ENCODE peak calls at places on chromosome 19, in four cellular contexts. Z, B, G and Q are unnamed samples.

GRCh38 chr19:2426661-2427322 is 594 bp downstream of the TIMM13 start:
- DNase-seq in Z (peak; percentile 51), B (no peak), G (peak; percentile 50), Q (peak; percentile 58)

GRCh38 chr19:48489608-48490216 is 20.5 kb downstream of the CYTH2 start:
- DNase-seq in Z (peak; percentile 70), B (no peak), G (peak; percentile 77), Q (peak; percentile 86)

GRCh38 chr19:29121684-29122083 is 91.3 kb downstream of the UQCRFS1 start:
- DNase-seq in Z (no peak), B (peak; percentile 65), G (no peak), Q (no peak)

GRCh38 chr19:1280588-1281269 is 4.9 kb upstream of the EFNA2 start:
- DNase-seq in Z (no peak), B (no peak), G (no peak), Q (no peak)

GRCh38 chr19:2412449-2412848 is 14.9 kb downstream of the TIMM13 start:
- DNase-seq in Z (no peak), B (no peak), G (no peak), Q (no peak)

GRCh38 chr19:49441210-49441959 is at the start of gene SLC17A7:
- DNase-seq in Z (no peak), B (peak; percentile 82), G (peak; percentile 30), Q (peak; percentile 41)

GRCh38 chr19:14366529-14366928 is 14.7 kb upstream of the ADGRE5 start:
- DNase-seq in Z (peak; percentile 53), B (no peak), G (peak; percentile 82), Q (peak; percentile 95)

GRCh38 chr19:47228168-47228936 is 2.6 kb downstream of the BBC3 start:
- DNase-seq in Z (peak; percentile 43), B (peak; percentile 76), G (no peak), Q (peak; percentile 51)

GRCh38 chr19:46101293-46101692 is 23.2 kb downstream of the IGFL3 start:
- DNase-seq in Z (no peak), B (no peak), G (no peak), Q (no peak)

GRCh38 chr19:49333426-49334288 is 1.5 kb upstream of the CD37 start:
- DNase-seq in Z (no peak), B (peak; percentile 64), G (peak; percentile 62), Q (peak; percentile 36)

GRCh38 chr19:28377077-28377476 is 835.9 kb downstream of the UQCRFS1 start:
- DNase-seq in Z (no peak), B (no peak), G (peak; percentile 22), Q (no peak)

GRCh38 chr19:4083677-4084546 is 17.2 kb upstream of the ZBTB7A start:
- DNase-seq in Z (no peak), B (no peak), G (peak; percentile 40), Q (peak; percentile 73)

GRCh38 chr19:33409035-33409434 is 35.5 kb downstream of the CEBPG start:
- DNase-seq in Z (no peak), B (no peak), G (no peak), Q (no peak)

GRCh38 chr19:44626067-44626624 is 12.8 kb downstream of the IGSF23 start:
- DNase-seq in Z (peak; percentile 53), B (no peak), G (no peak), Q (no peak)

GRCh38 chr19:38839816-38840582 is 8.4 kb upstream of the ECH1 start:
- DNase-seq in Z (no peak), B (no peak), G (no peak), Q (no peak)
- H3K27ac ChIP-seq in Z (no peak overlapping the region), B (no peak overlapping the region), G (no peak overlapping the region), Q (no peak overlapping the region)

DNA sequence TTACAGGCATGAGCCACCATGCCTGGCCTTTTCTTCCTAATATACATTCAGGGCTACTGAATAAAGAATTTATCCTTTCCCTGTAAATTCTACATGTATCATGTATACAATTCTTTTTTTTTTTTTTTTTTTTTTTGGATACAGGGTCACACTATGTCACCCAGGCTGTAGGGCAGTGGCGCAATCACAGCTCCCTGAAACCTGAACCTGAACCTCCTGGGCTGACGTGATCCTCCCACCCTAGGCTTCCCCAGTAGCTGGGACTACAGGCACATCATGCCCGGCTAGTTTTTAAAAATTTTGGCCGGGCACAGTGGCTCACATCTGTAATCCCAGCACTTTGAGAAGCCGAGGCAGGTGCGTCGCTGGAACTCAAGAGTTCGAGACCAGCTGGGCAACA is 6.5 kb upstream of the SLC44A2 start:
- DNase-seq in Z (no peak), B (no peak), G (no peak), Q (no peak)
- H3K27ac ChIP-seq in Z (no peak overlapping the region), B (peak overlapping the region; percentile 61), G (no peak overlapping the region), Q (no peak overlapping the region)

GRCh38 chr19:15452111-15453047 is 2.6 kb upstream of the WIZ start:
- DNase-seq in Z (peak; percentile 85), B (peak; percentile 95), G (peak; percentile 39), Q (peak; percentile 86)

GRCh38 chr19:15450528-15450890 is 753 bp upstream of the WIZ start:
- DNase-seq in Z (no peak), B (no peak), G (no peak), Q (no peak)

GRCh38 chr19:15448778-15449619 is 757 bp downstream of the WIZ start:
- DNase-seq in Z (no peak), B (peak; percentile 70), G (peak; percentile 17), Q (no peak)

GRCh38 chr19:15448014-15448777 is 1.6 kb downstream of the WIZ start:
- DNase-seq in Z (no peak), B (peak; percentile 67), G (no peak), Q (no peak)

DNA sequence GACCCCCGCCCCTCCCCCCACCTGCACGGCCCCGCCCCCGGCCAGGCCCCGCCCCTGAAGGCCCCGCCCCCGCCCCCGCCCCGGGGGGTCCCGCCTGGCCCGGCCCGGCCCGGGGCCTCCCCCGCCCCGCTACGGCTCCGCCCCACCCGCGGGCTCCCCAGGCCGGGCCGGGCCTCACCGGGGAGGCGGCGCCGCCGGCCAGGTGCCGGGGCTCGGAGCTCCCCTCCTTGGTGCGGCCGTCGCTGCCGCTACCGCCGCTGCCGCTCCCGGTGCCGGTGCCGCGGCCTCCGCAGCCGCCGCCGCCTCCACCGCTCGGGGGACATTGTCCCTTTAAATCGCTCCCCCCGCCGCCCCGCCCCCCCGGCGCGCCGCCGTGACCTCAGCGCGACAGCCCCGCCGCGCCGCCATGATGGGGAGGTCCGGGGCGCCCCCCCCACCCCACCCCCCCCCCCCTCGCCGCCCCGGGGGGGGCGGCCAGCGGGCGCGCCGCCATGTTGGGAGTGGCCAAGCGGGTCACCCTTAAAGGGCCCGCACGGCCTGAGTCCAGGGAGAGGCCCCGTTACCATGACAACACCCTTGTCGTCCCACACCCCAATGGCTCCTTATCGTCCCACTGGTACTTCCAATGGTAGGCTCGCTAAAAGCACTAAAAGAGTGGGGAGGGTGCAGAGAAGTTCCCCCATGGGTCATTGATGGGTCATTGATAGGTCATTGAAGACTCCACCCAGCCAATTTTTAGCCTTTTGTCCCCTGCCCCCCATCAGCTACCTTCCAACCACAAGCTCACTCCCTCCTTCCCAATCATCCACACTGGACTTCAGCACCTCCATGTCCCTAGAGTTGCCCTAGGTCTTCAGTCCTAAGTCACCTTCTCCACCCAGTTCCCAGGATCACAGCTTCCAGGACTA is at the start of gene WIZ:
- DNase-seq in Z (peak; percentile 88), B (peak; percentile 90), G (peak; percentile 87), Q (peak; percentile 80)
- H3K27ac ChIP-seq in Z (peak within 1 kb of the TSS; percentile 2), B (peak within 1 kb of the TSS; percentile 82), G (peak within 1 kb of the TSS; percentile 30), Q (no peak within 1 kb of the TSS)

GRCh38 chr19:10106100-10106936 is at the start of gene PPAN:
- DNase-seq in Z (peak; percentile 98), B (peak; percentile 98), G (peak; percentile 98), Q (peak; percentile 98)
- H3K27ac ChIP-seq in Z (peak within 1 kb of the TSS; percentile 31), B (peak within 1 kb of the TSS; percentile 79), G (peak within 1 kb of the TSS; percentile 85), Q (peak within 1 kb of the TSS; percentile 55)

DNA sequence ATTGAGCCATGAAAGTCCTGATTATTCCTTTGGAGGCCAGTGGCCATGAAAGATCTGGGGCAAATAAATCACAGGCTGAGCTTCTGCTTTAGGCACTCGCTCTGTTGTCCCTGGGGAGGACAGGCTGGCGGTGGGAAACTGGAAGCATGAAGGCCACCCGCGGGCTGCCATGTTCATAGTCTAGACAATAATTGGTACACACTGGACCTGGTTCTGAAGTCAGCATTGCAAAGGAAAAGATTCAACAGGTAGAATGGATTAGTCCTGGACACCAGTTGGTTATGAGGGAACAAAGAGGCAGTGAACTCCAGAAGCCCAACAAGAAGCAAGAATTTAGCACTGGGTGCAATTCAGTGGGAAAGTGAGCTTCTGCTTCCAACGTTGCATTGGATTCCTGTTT is 336.2 kb downstream of the ZNF536 start:
- DNase-seq in Z (no peak), B (peak; percentile 5), G (no peak), Q (no peak)
- H3K27ac ChIP-seq in Z (no peak overlapping the region), B (no peak overlapping the region), G (no peak overlapping the region), Q (no peak overlapping the region)

DNA sequence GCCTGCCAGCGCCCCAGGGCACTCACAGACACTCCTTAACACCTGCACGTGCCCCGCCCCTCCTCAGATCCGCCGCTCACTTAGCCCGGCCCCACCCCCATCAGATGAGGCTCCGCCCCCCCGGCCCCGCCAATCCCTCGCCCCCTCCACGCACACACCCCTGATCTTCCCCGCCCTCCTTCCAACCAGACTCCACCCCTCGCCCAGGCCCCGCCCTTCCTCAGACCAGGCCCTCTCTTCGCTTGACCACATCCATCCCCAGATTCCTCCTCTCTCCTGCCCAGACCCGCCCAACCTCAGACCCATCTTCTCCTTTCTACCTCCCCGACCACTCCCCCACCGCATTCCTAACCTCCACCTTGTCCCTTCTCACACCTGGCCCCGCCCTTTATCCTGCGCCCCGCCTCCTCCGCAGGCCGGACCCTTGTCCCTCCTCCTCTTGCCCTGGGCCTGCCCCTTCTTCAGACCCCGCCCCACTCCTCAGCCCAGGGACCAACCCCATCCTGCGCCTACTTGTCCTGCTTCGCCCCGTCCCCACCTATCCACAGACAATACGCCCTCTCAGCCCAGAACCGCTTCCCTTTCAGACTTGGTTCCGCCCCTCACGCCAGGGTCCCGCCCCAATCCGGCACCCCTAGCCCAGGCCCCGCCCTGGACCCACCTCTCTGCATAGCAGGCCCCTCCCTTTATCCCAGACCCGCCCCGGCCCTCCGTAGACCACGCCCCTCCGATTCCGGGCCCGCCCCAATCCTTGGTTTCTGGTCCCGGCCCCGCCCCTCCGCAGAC is 452 bp upstream of the KLHL26 start:
- DNase-seq in Z (peak; percentile 96), B (peak; percentile 99), G (peak; percentile 99), Q (peak; percentile 100)
- H3K27ac ChIP-seq in Z (peak overlapping the region; percentile 76), B (peak overlapping the region; percentile 90), G (peak overlapping the region; percentile 59), Q (no peak overlapping the region)

GRCh38 chr19:12764698-12765097 is 10.7 kb downstream of the HOOK2 start:
- DNase-seq in Z (no peak), B (no peak), G (no peak), Q (no peak)

GRCh38 chr19:12767150-12767549 is 8.2 kb downstream of the HOOK2 start:
- DNase-seq in Z (no peak), B (no peak), G (no peak), Q (no peak)

GRCh38 chr19:12763100-12763499 is 11.5 kb downstream of the BEST2 start:
- DNase-seq in Z (no peak), B (no peak), G (no peak), Q (no peak)

GRCh38 chr19:12767666-12768065 is 7.7 kb downstream of the HOOK2 start:
- DNase-seq in Z (no peak), B (no peak), G (no peak), Q (no peak)

DNA sequence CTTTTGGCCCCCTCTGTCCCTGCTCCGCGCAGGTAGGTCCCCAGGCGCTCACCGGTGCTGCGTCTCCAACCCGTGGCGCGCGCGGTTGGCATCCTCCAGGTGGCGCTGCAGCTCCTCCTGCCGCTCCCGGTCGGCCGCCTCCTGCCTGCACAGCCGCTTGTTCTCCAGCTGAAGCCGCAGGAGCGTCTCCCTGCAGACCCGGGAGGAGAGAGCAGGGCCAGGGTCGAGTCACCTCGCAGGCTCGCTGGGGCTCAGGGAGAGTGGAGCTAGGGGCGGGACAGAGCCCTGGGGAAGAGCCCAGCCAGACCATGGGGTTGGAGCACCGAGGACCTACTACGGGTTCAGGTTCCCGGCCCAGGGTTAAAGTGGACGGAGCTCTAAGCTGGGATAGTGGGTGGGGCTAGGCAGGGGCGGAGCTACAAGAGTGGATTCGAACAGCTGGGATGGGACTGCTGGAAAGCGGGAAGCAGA is 9.3 kb downstream of the HOOK2 start:
- DNase-seq in Z (no peak), B (peak; percentile 86), G (peak; percentile 87), Q (peak; percentile 81)
- H3K27ac ChIP-seq in Z (no peak overlapping the region), B (no peak overlapping the region), G (no peak overlapping the region), Q (no peak overlapping the region)